ENCODE peak calls at places on chromosomes 6 and 20, in five cellular contexts. One of them, this sample, is unnamed.

GRCh38 chr6:90406957-90407356 is 110.3 kb upstream of the BACH2 start:
- DNase-seq in AG09309: no peak
- DNase-seq in fibroblast of lung: peak
- DNase-seq in CD8-positive, alpha-beta memory T cell: no peak
- DNase-seq in neuronal stem cell: no peak
- DNase-seq in this sample: no peak

GRCh38 chr20:10419550-10420133 is 14.4 kb downstream of the MKKS start:
- DNase-seq in neuronal stem cell: no peak
- DNase-seq in fibroblast of lung: peak
- DNase-seq in CD8-positive, alpha-beta memory T cell: no peak
- DNase-seq in AG09309: no peak
- DNase-seq in this sample: peak

GRCh38 chr6:19812512-19813119 is 24.6 kb upstream of the ID4 start:
- DNase-seq in fibroblast of lung: peak
- DNase-seq in neuronal stem cell: no peak
- DNase-seq in CD8-positive, alpha-beta memory T cell: no peak
- DNase-seq in AG09309: peak
- DNase-seq in this sample: no peak

GRCh38 chr6:105482956-105483355 is 80.1 kb upstream of the PREP start:
- DNase-seq in neuronal stem cell: no peak
- DNase-seq in CD8-positive, alpha-beta memory T cell: no peak
- DNase-seq in AG09309: no peak
- DNase-seq in fibroblast of lung: no peak
- DNase-seq in this sample: no peak

GRCh38 chr6:72374864-72375263 is 247.0 kb upstream of the KCNQ5 start:
- DNase-seq in AG09309: no peak
- DNase-seq in neuronal stem cell: peak
- DNase-seq in fibroblast of lung: no peak
- DNase-seq in CD8-positive, alpha-beta memory T cell: no peak
- DNase-seq in this sample: no peak

GRCh38 chr6:90045535-90045934 is 151.3 kb downstream of the GJA10 start:
- DNase-seq in fibroblast of lung: peak
- DNase-seq in AG09309: no peak
- DNase-seq in neuronal stem cell: no peak
- DNase-seq in CD8-positive, alpha-beta memory T cell: no peak
- DNase-seq in this sample: no peak

GRCh38 chr6:92132446-92132845 is 1286.9 kb downstream of the EPHA7 start:
- DNase-seq in CD8-positive, alpha-beta memory T cell: no peak
- DNase-seq in fibroblast of lung: no peak
- DNase-seq in AG09309: no peak
- DNase-seq in neuronal stem cell: no peak
- DNase-seq in this sample: peak

GRCh38 chr6:126773122-126773805 is 345.2 kb upstream of the RSPO3 start:
- DNase-seq in fibroblast of lung: peak
- DNase-seq in CD8-positive, alpha-beta memory T cell: no peak
- DNase-seq in neuronal stem cell: peak
- DNase-seq in AG09309: no peak
- DNase-seq in this sample: no peak

GRCh38 chr20:11170025-11170424 is 496.2 kb upstream of the JAG1 start:
- DNase-seq in AG09309: no peak
- DNase-seq in CD8-positive, alpha-beta memory T cell: no peak
- DNase-seq in neuronal stem cell: no peak
- DNase-seq in fibroblast of lung: no peak
- DNase-seq in this sample: no peak

GRCh38 chr6:104326173-104327001 is 533.3 kb downstream of the HACE1 start:
- DNase-seq in CD8-positive, alpha-beta memory T cell: no peak
- DNase-seq in fibroblast of lung: peak
- DNase-seq in AG09309: peak
- DNase-seq in neuronal stem cell: no peak
- DNase-seq in this sample: peak

GRCh38 chr6:54391577-54391976 is 83.3 kb downstream of the TINAG start:
- DNase-seq in CD8-positive, alpha-beta memory T cell: no peak
- DNase-seq in fibroblast of lung: no peak
- DNase-seq in AG09309: no peak
- DNase-seq in neuronal stem cell: no peak
- DNase-seq in this sample: no peak

GRCh38 chr20:59831024-59831900 is 102.2 kb downstream of the SYCP2 start:
- DNase-seq in neuronal stem cell: no peak
- DNase-seq in fibroblast of lung: no peak
- DNase-seq in AG09309: no peak
- DNase-seq in CD8-positive, alpha-beta memory T cell: no peak
- DNase-seq in this sample: no peak

GRCh38 chr6:144675231-144675861 is 390.2 kb downstream of the UTRN start:
- DNase-seq in fibroblast of lung: peak
- DNase-seq in neuronal stem cell: no peak
- DNase-seq in AG09309: peak
- DNase-seq in CD8-positive, alpha-beta memory T cell: peak
- DNase-seq in this sample: no peak

GRCh38 chr6:132614554-132614953 is 9.5 kb downstream of the TAAR2 start:
- DNase-seq in neuronal stem cell: no peak
- DNase-seq in fibroblast of lung: no peak
- DNase-seq in CD8-positive, alpha-beta memory T cell: no peak
- DNase-seq in AG09309: no peak
- DNase-seq in this sample: no peak
- H3K4me3 ChIP-seq in neuronal stem cell: no peak
- H3K4me3 ChIP-seq in fibroblast of lung: no peak
- H3K4me3 ChIP-seq in CD8-positive, alpha-beta memory T cell: no peak
- H3K4me3 ChIP-seq in AG09309: no peak
- H3K4me3 ChIP-seq in this sample: no peak

DNA sequence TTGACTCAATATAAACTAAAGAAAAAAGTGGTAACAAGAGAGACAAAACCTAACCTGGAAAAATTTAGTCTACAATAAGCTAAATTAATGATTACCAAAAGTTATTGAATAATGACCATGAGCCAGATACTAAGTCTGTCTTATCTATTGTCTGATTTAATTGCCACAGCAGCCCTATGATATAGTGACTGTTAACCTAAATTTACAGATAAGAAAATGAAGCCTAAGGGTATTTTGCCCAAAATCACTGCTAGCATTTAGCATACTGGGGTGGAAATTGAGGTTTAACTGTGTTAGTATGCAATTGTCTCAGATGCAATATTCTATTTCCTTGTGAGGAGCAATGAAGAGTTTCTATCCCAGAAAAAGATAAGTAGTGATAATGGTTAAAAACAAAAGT is 361.0 kb upstream of the EYS start:
- DNase-seq in CD8-positive, alpha-beta memory T cell: no peak
- DNase-seq in fibroblast of lung: no peak
- DNase-seq in AG09309: no peak
- DNase-seq in neuronal stem cell: no peak
- DNase-seq in this sample: no peak
- H3K4me3 ChIP-seq in CD8-positive, alpha-beta memory T cell: no peak
- H3K4me3 ChIP-seq in fibroblast of lung: no peak
- H3K4me3 ChIP-seq in AG09309: no peak
- H3K4me3 ChIP-seq in neuronal stem cell: no peak
- H3K4me3 ChIP-seq in this sample: no peak

DNA sequence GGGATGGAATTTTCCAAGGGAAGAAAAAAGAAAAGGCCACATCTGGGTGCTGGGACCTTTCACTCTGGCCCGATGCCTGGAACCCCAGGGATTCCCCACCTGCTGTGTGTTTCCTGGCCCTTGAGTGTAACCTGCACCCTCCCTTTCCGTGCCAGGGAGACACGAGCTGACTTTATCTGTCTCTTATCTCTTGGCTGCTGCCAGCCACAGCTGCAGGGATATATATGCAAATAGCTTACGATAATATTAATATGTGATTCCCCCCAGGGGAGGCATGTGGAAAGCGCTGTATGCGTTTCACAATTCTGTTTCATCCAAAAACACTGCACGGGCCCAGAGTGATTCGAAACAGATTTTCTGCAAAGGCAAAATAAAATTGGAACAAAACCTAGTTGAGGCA is 1.5 kb downstream of the RIPOR3 start:
- DNase-seq in CD8-positive, alpha-beta memory T cell: no peak
- DNase-seq in AG09309: no peak
- DNase-seq in fibroblast of lung: no peak
- DNase-seq in neuronal stem cell: no peak
- DNase-seq in this sample: no peak
- H3K4me3 ChIP-seq in CD8-positive, alpha-beta memory T cell: no peak
- H3K4me3 ChIP-seq in AG09309: no peak
- H3K4me3 ChIP-seq in fibroblast of lung: no peak
- H3K4me3 ChIP-seq in neuronal stem cell: no peak
- H3K4me3 ChIP-seq in this sample: no peak

GRCh38 chr6:16635810-16636602 is 125.3 kb downstream of the ATXN1 start:
- DNase-seq in neuronal stem cell: no peak
- DNase-seq in AG09309: peak
- DNase-seq in CD8-positive, alpha-beta memory T cell: no peak
- DNase-seq in fibroblast of lung: peak
- DNase-seq in this sample: peak
- H3K4me3 ChIP-seq in neuronal stem cell: no peak
- H3K4me3 ChIP-seq in AG09309: no peak
- H3K4me3 ChIP-seq in CD8-positive, alpha-beta memory T cell: no peak
- H3K4me3 ChIP-seq in fibroblast of lung: no peak
- H3K4me3 ChIP-seq in this sample: peak

This sample was measured in epithelial cell of proximal tubule.